ENCODE peak calls at places on chromosomes 6 and 20, in six cellular contexts. One of them, this sample, is unnamed.

GRCh38 chr6:77030929-77031674 is 432.2 kb downstream of the HTR1B start:
- DNase-seq in HepG2: no peak
- DNase-seq in H1: no peak
- DNase-seq in K562: no peak
- DNase-seq in GM12892: no peak
- DNase-seq in GM12878: no peak
- DNase-seq in this sample: no peak

GRCh38 chr6:124400600-124400999 is 561.6 kb upstream of the RNF217 start:
- DNase-seq in HepG2: no peak
- DNase-seq in H1: no peak
- DNase-seq in K562: no peak
- DNase-seq in GM12892: no peak
- DNase-seq in GM12878: no peak
- DNase-seq in this sample: no peak

GRCh38 chr6:35496851-35497570 is at the start of gene TEAD3:
- DNase-seq in HepG2: peak
- DNase-seq in H1: no peak
- DNase-seq in K562: peak
- DNase-seq in GM12892: peak
- DNase-seq in GM12878: no peak
- DNase-seq in this sample: peak

GRCh38 chr6:170023620-170024521 is 267.0 kb downstream of the DLL1 start:
- DNase-seq in HepG2: no peak
- DNase-seq in H1: no peak
- DNase-seq in K562: no peak
- DNase-seq in GM12892: no peak
- DNase-seq in GM12878: no peak
- DNase-seq in this sample: no peak

GRCh38 chr6:157235600-157236039 is 87.7 kb downstream of the TMEM242 start:
- DNase-seq in HepG2: peak
- DNase-seq in H1: peak
- DNase-seq in K562: no peak
- DNase-seq in GM12892: peak
- DNase-seq in GM12878: no peak
- DNase-seq in this sample: peak

GRCh38 chr6:154721460-154721859 is 11.8 kb upstream of the SCAF8 start:
- DNase-seq in HepG2: no peak
- DNase-seq in H1: no peak
- DNase-seq in K562: no peak
- DNase-seq in GM12892: no peak
- DNase-seq in GM12878: no peak
- DNase-seq in this sample: no peak

GRCh38 chr6:138115191-138115590 is 8.0 kb upstream of the PERP start:
- DNase-seq in HepG2: no peak
- DNase-seq in H1: no peak
- DNase-seq in K562: no peak
- DNase-seq in GM12892: no peak
- DNase-seq in GM12878: no peak
- DNase-seq in this sample: no peak

GRCh38 chr6:38937839-38938613 is 110.6 kb upstream of the GLP1R start:
- DNase-seq in HepG2: no peak
- DNase-seq in H1: no peak
- DNase-seq in K562: no peak
- DNase-seq in GM12892: no peak
- DNase-seq in GM12878: no peak
- DNase-seq in this sample: no peak

GRCh38 chr6:80132942-80133517 is 26.6 kb downstream of the BCKDHB start:
- DNase-seq in HepG2: peak
- DNase-seq in H1: no peak
- DNase-seq in K562: peak
- DNase-seq in GM12892: no peak
- DNase-seq in GM12878: no peak
- DNase-seq in this sample: no peak

GRCh38 chr6:108616544-108616943 is 55.8 kb downstream of the FOXO3 start:
- DNase-seq in HepG2: no peak
- DNase-seq in H1: no peak
- DNase-seq in K562: no peak
- DNase-seq in GM12892: no peak
- DNase-seq in GM12878: no peak
- DNase-seq in this sample: no peak

GRCh38 chr6:37435816-37436215 is 2.8 kb downstream of the CMTR1 start:
- DNase-seq in HepG2: no peak
- DNase-seq in H1: no peak
- DNase-seq in K562: no peak
- DNase-seq in GM12892: no peak
- DNase-seq in GM12878: no peak
- DNase-seq in this sample: no peak

GRCh38 chr6:148203281-148203925 is 139.2 kb upstream of the SASH1 start:
- DNase-seq in HepG2: no peak
- DNase-seq in H1: no peak
- DNase-seq in K562: no peak
- DNase-seq in GM12892: no peak
- DNase-seq in GM12878: no peak
- DNase-seq in this sample: no peak

GRCh38 chr6:123402052-123402451 is 234.7 kb downstream of the TRDN start:
- DNase-seq in HepG2: no peak
- DNase-seq in H1: no peak
- DNase-seq in K562: no peak
- DNase-seq in GM12892: no peak
- DNase-seq in GM12878: no peak
- DNase-seq in this sample: no peak

GRCh38 chr6:89828988-89829590 is 591 bp upstream of the CASP8AP2 start:
- DNase-seq in HepG2: no peak
- DNase-seq in H1: no peak
- DNase-seq in K562: no peak
- DNase-seq in GM12892: no peak
- DNase-seq in GM12878: no peak
- DNase-seq in this sample: no peak

GRCh38 chr6:6683964-6684363 is 95.4 kb downstream of the LY86 start:
- DNase-seq in HepG2: peak
- DNase-seq in H1: no peak
- DNase-seq in K562: no peak
- DNase-seq in GM12892: no peak
- DNase-seq in GM12878: no peak
- DNase-seq in this sample: no peak

GRCh38 chr6:118578617-118579016 is 30.5 kb downstream of the PLN start:
- DNase-seq in HepG2: no peak
- DNase-seq in H1: no peak
- DNase-seq in K562: no peak
- DNase-seq in GM12892: no peak
- DNase-seq in GM12878: no peak
- DNase-seq in this sample: no peak

GRCh38 chr6:113723182-113723581 is 134.0 kb upstream of the MARCKS start:
- DNase-seq in HepG2: no peak
- DNase-seq in H1: no peak
- DNase-seq in K562: no peak
- DNase-seq in GM12892: no peak
- DNase-seq in GM12878: no peak
- DNase-seq in this sample: no peak

GRCh38 chr6:120805267-120805666 is 529.0 kb downstream of the TBC1D32 start:
- DNase-seq in HepG2: no peak
- DNase-seq in H1: no peak
- DNase-seq in K562: no peak
- DNase-seq in GM12892: no peak
- DNase-seq in GM12878: no peak
- DNase-seq in this sample: no peak

GRCh38 chr20:55616367-55616766 is 389.0 kb downstream of the CBLN4 start:
- DNase-seq in HepG2: no peak
- DNase-seq in H1: no peak
- DNase-seq in K562: no peak
- DNase-seq in GM12892: no peak
- DNase-seq in GM12878: no peak
- DNase-seq in this sample: no peak

GRCh38 chr6:164928041-164928321 is 381.4 kb downstream of the C6orf118 start:
- DNase-seq in HepG2: no peak
- DNase-seq in H1: no peak
- DNase-seq in K562: no peak
- DNase-seq in GM12892: no peak
- DNase-seq in GM12878: no peak
- DNase-seq in this sample: no peak

GRCh38 chr6:164928366-164929154 is 380.8 kb downstream of the C6orf118 start:
- DNase-seq in HepG2: no peak
- DNase-seq in H1: no peak
- DNase-seq in K562: no peak
- DNase-seq in GM12892: no peak
- DNase-seq in GM12878: no peak
- DNase-seq in this sample: no peak

GRCh38 chr6:164925681-164926530 is 383.5 kb downstream of the C6orf118 start:
- DNase-seq in HepG2: no peak
- DNase-seq in H1: no peak
- DNase-seq in K562: no peak
- DNase-seq in GM12892: no peak
- DNase-seq in GM12878: no peak
- DNase-seq in this sample: no peak

GRCh38 chr6:164926686-164927085 is 382.7 kb downstream of the C6orf118 start:
- DNase-seq in HepG2: no peak
- DNase-seq in H1: no peak
- DNase-seq in K562: no peak
- DNase-seq in GM12892: no peak
- DNase-seq in GM12878: no peak
- DNase-seq in this sample: no peak

GRCh38 chr6:164927288-164928040 is 381.9 kb downstream of the C6orf118 start:
- DNase-seq in HepG2: peak
- DNase-seq in H1: peak
- DNase-seq in K562: peak
- DNase-seq in GM12892: peak
- DNase-seq in GM12878: no peak
- DNase-seq in this sample: peak
- TF ChIP-seq POLR2AphosphoS5 in HepG2: no peak
- TF ChIP-seq POLR2AphosphoS5 in H1: no peak
- TF ChIP-seq POLR2AphosphoS5 in K562: no peak
- TF ChIP-seq POLR2AphosphoS5 in GM12892: no peak
- TF ChIP-seq POLR2AphosphoS5 in GM12878: no peak
- TF ChIP-seq POLR2AphosphoS5 in this sample: no peak

GRCh38 chr6:152295920-152296319 is 341.2 kb downstream of the SYNE1 start:
- DNase-seq in HepG2: no peak
- DNase-seq in H1: no peak
- DNase-seq in K562: no peak
- DNase-seq in GM12892: no peak
- DNase-seq in GM12878: no peak
- DNase-seq in this sample: no peak

GRCh38 chr6:152295346-152295745 is 341.8 kb downstream of the SYNE1 start:
- DNase-seq in HepG2: no peak
- DNase-seq in H1: no peak
- DNase-seq in K562: no peak
- DNase-seq in GM12892: no peak
- DNase-seq in GM12878: no peak
- DNase-seq in this sample: no peak

GRCh38 chr6:152290693-152291092 is 346.5 kb downstream of the SYNE1 start:
- DNase-seq in HepG2: no peak
- DNase-seq in H1: no peak
- DNase-seq in K562: no peak
- DNase-seq in GM12892: no peak
- DNase-seq in GM12878: no peak
- DNase-seq in this sample: no peak

GRCh38 chr6:152292595-152292994 is 344.6 kb downstream of the SYNE1 start:
- DNase-seq in HepG2: no peak
- DNase-seq in H1: no peak
- DNase-seq in K562: no peak
- DNase-seq in GM12892: no peak
- DNase-seq in GM12878: no peak
- DNase-seq in this sample: no peak

GRCh38 chr6:152293404-152293803 is 343.8 kb downstream of the SYNE1 start:
- DNase-seq in HepG2: no peak
- DNase-seq in H1: no peak
- DNase-seq in K562: no peak
- DNase-seq in GM12892: no peak
- DNase-seq in GM12878: no peak
- DNase-seq in this sample: no peak
- TF ChIP-seq TAF1 in HepG2: no peak
- TF ChIP-seq TAF1 in H1: no peak
- TF ChIP-seq TAF1 in K562: no peak
- TF ChIP-seq TAF1 in GM12892: no peak
- TF ChIP-seq TAF1 in GM12878: no peak
- TF ChIP-seq TAF1 in this sample: no peak

DNA sequence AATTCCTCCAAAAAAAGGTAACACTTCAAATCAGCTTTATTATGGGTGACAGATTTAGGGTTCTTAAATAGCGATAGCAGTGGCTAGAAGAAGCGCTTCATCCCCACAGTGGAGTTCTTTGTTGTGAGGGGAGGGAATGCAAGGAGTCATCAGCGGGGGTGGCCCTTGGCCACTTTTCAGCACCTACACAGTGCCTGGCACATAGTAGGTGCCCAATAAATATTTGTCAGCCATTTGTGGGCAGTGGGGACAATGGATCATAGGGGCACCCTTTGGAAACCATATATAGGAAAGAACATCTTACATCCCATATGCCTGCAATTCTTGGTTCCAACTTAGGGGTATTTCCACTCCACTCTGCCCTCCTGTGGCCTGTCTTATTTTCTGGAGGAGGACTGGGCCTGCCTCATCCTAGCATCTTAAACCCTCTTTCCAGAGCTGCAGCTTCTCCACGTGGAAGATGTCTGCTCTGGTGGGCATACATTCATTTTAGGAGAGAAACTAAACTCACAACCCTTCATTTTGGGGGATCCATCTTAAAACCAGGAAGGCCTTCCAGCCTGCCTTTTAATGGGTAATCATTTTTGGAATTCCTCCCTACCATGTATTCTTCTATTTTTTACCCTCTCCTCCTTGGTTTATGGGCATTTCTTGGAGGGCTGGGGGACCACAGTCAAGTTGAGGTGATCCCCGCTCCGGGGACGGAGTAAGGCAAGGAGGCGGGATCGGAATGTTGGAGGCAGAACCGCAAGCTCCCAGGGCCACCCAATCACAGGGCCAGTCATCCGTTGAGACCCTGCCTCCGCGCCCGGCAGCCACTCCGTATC is 2.6 kb upstream of the GPSM3 start:
- DNase-seq in HepG2: no peak
- DNase-seq in H1: no peak
- DNase-seq in K562: peak
- DNase-seq in GM12892: no peak
- DNase-seq in GM12878: no peak
- DNase-seq in this sample: no peak
- TF ChIP-seq POLR2A in HepG2: no peak
- TF ChIP-seq POLR2A in H1: no peak
- TF ChIP-seq POLR2A in K562: no peak
- TF ChIP-seq POLR2A in GM12892: no peak
- TF ChIP-seq POLR2A in GM12878: no peak
- TF ChIP-seq POLR2A in this sample: peak

DNA sequence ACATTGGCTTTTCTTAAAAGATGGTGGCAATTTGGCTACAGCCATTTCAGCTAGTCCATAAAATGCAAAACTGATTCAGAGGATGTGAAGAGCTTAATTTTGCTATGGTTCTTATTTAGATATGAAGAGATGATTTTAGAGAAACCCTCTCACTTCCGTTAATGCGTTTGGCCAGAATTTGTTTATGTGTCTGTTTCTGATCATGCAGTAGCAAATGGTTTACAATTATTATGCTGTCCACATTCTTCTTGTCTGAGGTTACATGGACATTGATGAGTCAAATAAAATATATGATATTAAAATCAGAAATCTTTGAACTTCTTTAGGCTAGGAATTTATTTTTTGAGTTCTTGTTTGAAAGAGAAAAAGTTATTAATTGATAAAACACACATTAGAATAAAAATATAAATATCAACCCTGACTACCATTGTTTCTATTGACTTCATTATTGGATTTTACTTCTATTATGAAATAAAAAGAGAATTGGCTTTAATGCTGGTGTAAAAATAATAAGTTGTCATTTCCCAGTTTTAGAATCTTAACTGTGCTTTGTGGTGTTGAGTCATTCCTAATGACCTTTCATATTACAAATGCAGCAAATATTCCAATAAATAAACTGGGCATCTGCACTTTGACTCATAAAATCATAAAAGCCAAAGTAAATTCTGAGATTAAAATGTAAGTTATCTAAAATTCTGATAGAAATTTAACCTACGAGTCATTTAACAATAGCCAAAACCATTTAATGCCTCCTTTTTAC is 1286.0 kb upstream of the GJE1 start:
- DNase-seq in HepG2: no peak
- DNase-seq in H1: no peak
- DNase-seq in K562: no peak
- DNase-seq in GM12892: no peak
- DNase-seq in GM12878: no peak
- DNase-seq in this sample: no peak
- TF ChIP-seq POLR2AphosphoS5 in HepG2: no peak
- TF ChIP-seq POLR2AphosphoS5 in H1: no peak
- TF ChIP-seq POLR2AphosphoS5 in K562: no peak
- TF ChIP-seq POLR2AphosphoS5 in GM12892: no peak
- TF ChIP-seq POLR2AphosphoS5 in GM12878: no peak
- TF ChIP-seq POLR2AphosphoS5 in this sample: no peak

This sample was measured in GM12891.